ENCODE peak calls at places on chromosomes 3 and 15, in four cellular contexts. One of them, this sample, is unnamed.

GRCh38 chr3:161500057-161500836 is 3.6 kb downstream of the OTOL1 start:
- DNase-seq in HEK293T: no peak
- DNase-seq in stimulated activated CD8-positive, alpha-beta memory T cell treated with anti-CD3 and anti-CD28 coated beads, Interleukin-4, amount 100 ng/mL, for 24 hours: no peak
- DNase-seq in amygdala: no peak
- DNase-seq in this sample: no peak

GRCh38 chr3:49020335-49021212 is 1.3 kb upstream of the NDUFAF3 start:
- DNase-seq in amygdala: no peak
- DNase-seq in HEK293T: no peak
- DNase-seq in stimulated activated CD8-positive, alpha-beta memory T cell treated with anti-CD3 and anti-CD28 coated beads, Interleukin-4, amount 100 ng/mL, for 24 hours: peak
- DNase-seq in this sample: no peak

GRCh38 chr3:71581451-71581980 is 2.0 kb downstream of the FOXP1 start:
- DNase-seq in stimulated activated CD8-positive, alpha-beta memory T cell treated with anti-CD3 and anti-CD28 coated beads, Interleukin-4, amount 100 ng/mL, for 24 hours: peak
- DNase-seq in amygdala: no peak
- DNase-seq in HEK293T: peak
- DNase-seq in this sample: no peak

GRCh38 chr3:9884555-9885165 is 4.6 kb upstream of the CIDEC start:
- DNase-seq in HEK293T: no peak
- DNase-seq in stimulated activated CD8-positive, alpha-beta memory T cell treated with anti-CD3 and anti-CD28 coated beads, Interleukin-4, amount 100 ng/mL, for 24 hours: no peak
- DNase-seq in amygdala: no peak
- DNase-seq in this sample: no peak

GRCh38 chr15:66765478-66766281 is 63.6 kb downstream of the SMAD6 start:
- DNase-seq in amygdala: no peak
- DNase-seq in stimulated activated CD8-positive, alpha-beta memory T cell treated with anti-CD3 and anti-CD28 coated beads, Interleukin-4, amount 100 ng/mL, for 24 hours: no peak
- DNase-seq in HEK293T: no peak
- DNase-seq in this sample: no peak

GRCh38 chr3:72820405-72820804 is 27.8 kb downstream of the SHQ1 start:
- DNase-seq in stimulated activated CD8-positive, alpha-beta memory T cell treated with anti-CD3 and anti-CD28 coated beads, Interleukin-4, amount 100 ng/mL, for 24 hours: no peak
- DNase-seq in amygdala: no peak
- DNase-seq in HEK293T: no peak
- DNase-seq in this sample: peak

GRCh38 chr15:52247032-52247431 is 48.6 kb downstream of the MYO5C start:
- DNase-seq in amygdala: no peak
- DNase-seq in stimulated activated CD8-positive, alpha-beta memory T cell treated with anti-CD3 and anti-CD28 coated beads, Interleukin-4, amount 100 ng/mL, for 24 hours: no peak
- DNase-seq in HEK293T: no peak
- DNase-seq in this sample: no peak

GRCh38 chr15:62777657-62778056 is 264.9 kb upstream of the TPM1 start:
- DNase-seq in stimulated activated CD8-positive, alpha-beta memory T cell treated with anti-CD3 and anti-CD28 coated beads, Interleukin-4, amount 100 ng/mL, for 24 hours: no peak
- DNase-seq in HEK293T: no peak
- DNase-seq in amygdala: no peak
- DNase-seq in this sample: no peak

GRCh38 chr3:53696401-53697172 is 149.6 kb downstream of the CHDH start:
- DNase-seq in stimulated activated CD8-positive, alpha-beta memory T cell treated with anti-CD3 and anti-CD28 coated beads, Interleukin-4, amount 100 ng/mL, for 24 hours: no peak
- DNase-seq in amygdala: no peak
- DNase-seq in HEK293T: no peak
- DNase-seq in this sample: no peak

GRCh38 chr3:96017556-96017955 is 796.8 kb upstream of the EPHA6 start:
- DNase-seq in stimulated activated CD8-positive, alpha-beta memory T cell treated with anti-CD3 and anti-CD28 coated beads, Interleukin-4, amount 100 ng/mL, for 24 hours: no peak
- DNase-seq in HEK293T: no peak
- DNase-seq in amygdala: no peak
- DNase-seq in this sample: no peak

GRCh38 chr15:51311510-51311909 is 26.9 kb downstream of the CYP19A1 start:
- DNase-seq in amygdala: no peak
- DNase-seq in stimulated activated CD8-positive, alpha-beta memory T cell treated with anti-CD3 and anti-CD28 coated beads, Interleukin-4, amount 100 ng/mL, for 24 hours: no peak
- DNase-seq in HEK293T: no peak
- DNase-seq in this sample: no peak

GRCh38 chr3:121165397-121165837 is 257.4 kb downstream of the STXBP5L start:
- DNase-seq in stimulated activated CD8-positive, alpha-beta memory T cell treated with anti-CD3 and anti-CD28 coated beads, Interleukin-4, amount 100 ng/mL, for 24 hours: no peak
- DNase-seq in HEK293T: no peak
- DNase-seq in amygdala: no peak
- DNase-seq in this sample: no peak

GRCh38 chr3:181358555-181358954 is 353.2 kb upstream of the SOX2 start:
- DNase-seq in stimulated activated CD8-positive, alpha-beta memory T cell treated with anti-CD3 and anti-CD28 coated beads, Interleukin-4, amount 100 ng/mL, for 24 hours: no peak
- DNase-seq in HEK293T: no peak
- DNase-seq in amygdala: no peak
- DNase-seq in this sample: no peak

GRCh38 chr3:59367150-59367549 is 317.3 kb upstream of the CFAP20DC start:
- DNase-seq in HEK293T: peak
- DNase-seq in amygdala: no peak
- DNase-seq in stimulated activated CD8-positive, alpha-beta memory T cell treated with anti-CD3 and anti-CD28 coated beads, Interleukin-4, amount 100 ng/mL, for 24 hours: no peak
- DNase-seq in this sample: no peak

GRCh38 chr3:9669720-9670432 is 20.6 kb downstream of the MTMR14 start:
- DNase-seq in amygdala: no peak
- DNase-seq in HEK293T: no peak
- DNase-seq in stimulated activated CD8-positive, alpha-beta memory T cell treated with anti-CD3 and anti-CD28 coated beads, Interleukin-4, amount 100 ng/mL, for 24 hours: no peak
- DNase-seq in this sample: no peak

GRCh38 chr15:31551323-31551722 is 224.7 kb downstream of the KLF13 start:
- DNase-seq in stimulated activated CD8-positive, alpha-beta memory T cell treated with anti-CD3 and anti-CD28 coated beads, Interleukin-4, amount 100 ng/mL, for 24 hours: no peak
- DNase-seq in amygdala: no peak
- DNase-seq in HEK293T: no peak
- DNase-seq in this sample: no peak

GRCh38 chr15:88623061-88623460 is 1.9 kb downstream of the AEN start:
- DNase-seq in HEK293T: no peak
- DNase-seq in stimulated activated CD8-positive, alpha-beta memory T cell treated with anti-CD3 and anti-CD28 coated beads, Interleukin-4, amount 100 ng/mL, for 24 hours: no peak
- DNase-seq in amygdala: no peak
- DNase-seq in this sample: no peak

GRCh38 chr3:171169443-171169842 is 142.9 kb upstream of the SLC2A2 start:
- DNase-seq in amygdala: no peak
- DNase-seq in HEK293T: no peak
- DNase-seq in stimulated activated CD8-positive, alpha-beta memory T cell treated with anti-CD3 and anti-CD28 coated beads, Interleukin-4, amount 100 ng/mL, for 24 hours: no peak
- DNase-seq in this sample: no peak

GRCh38 chr3:8557298-8557697 is 55.7 kb downstream of the LMCD1 start:
- DNase-seq in HEK293T: no peak
- DNase-seq in amygdala: no peak
- DNase-seq in stimulated activated CD8-positive, alpha-beta memory T cell treated with anti-CD3 and anti-CD28 coated beads, Interleukin-4, amount 100 ng/mL, for 24 hours: no peak
- DNase-seq in this sample: no peak

GRCh38 chr3:37925157-37925556 is 63.5 kb downstream of the CTDSPL start:
- DNase-seq in HEK293T: no peak
- DNase-seq in stimulated activated CD8-positive, alpha-beta memory T cell treated with anti-CD3 and anti-CD28 coated beads, Interleukin-4, amount 100 ng/mL, for 24 hours: no peak
- DNase-seq in amygdala: no peak
- DNase-seq in this sample: no peak

GRCh38 chr15:77773003-77773402 is 140.3 kb upstream of the LINGO1 start:
- DNase-seq in HEK293T: no peak
- DNase-seq in amygdala: no peak
- DNase-seq in stimulated activated CD8-positive, alpha-beta memory T cell treated with anti-CD3 and anti-CD28 coated beads, Interleukin-4, amount 100 ng/mL, for 24 hours: no peak
- DNase-seq in this sample: no peak

GRCh38 chr3:56818156-56818985 is 16.6 kb upstream of the ARHGEF3 start:
- DNase-seq in HEK293T: no peak
- DNase-seq in stimulated activated CD8-positive, alpha-beta memory T cell treated with anti-CD3 and anti-CD28 coated beads, Interleukin-4, amount 100 ng/mL, for 24 hours: no peak
- DNase-seq in amygdala: no peak
- DNase-seq in this sample: no peak

GRCh38 chr15:45762726-45763125 is 127.9 kb downstream of the SQOR start:
- DNase-seq in amygdala: no peak
- DNase-seq in stimulated activated CD8-positive, alpha-beta memory T cell treated with anti-CD3 and anti-CD28 coated beads, Interleukin-4, amount 100 ng/mL, for 24 hours: no peak
- DNase-seq in HEK293T: no peak
- DNase-seq in this sample: no peak

GRCh38 chr3:173789530-173789929 is 392.0 kb downstream of the NLGN1 start:
- DNase-seq in HEK293T: no peak
- DNase-seq in stimulated activated CD8-positive, alpha-beta memory T cell treated with anti-CD3 and anti-CD28 coated beads, Interleukin-4, amount 100 ng/mL, for 24 hours: no peak
- DNase-seq in amygdala: no peak
- DNase-seq in this sample: no peak

GRCh38 chr15:78109156-78109555 is 16.8 kb downstream of the SH2D7 start:
- DNase-seq in stimulated activated CD8-positive, alpha-beta memory T cell treated with anti-CD3 and anti-CD28 coated beads, Interleukin-4, amount 100 ng/mL, for 24 hours: no peak
- DNase-seq in amygdala: no peak
- DNase-seq in HEK293T: no peak
- DNase-seq in this sample: no peak

GRCh38 chr3:23546186-23546585 is 259.6 kb upstream of the UBE2E1 start:
- DNase-seq in stimulated activated CD8-positive, alpha-beta memory T cell treated with anti-CD3 and anti-CD28 coated beads, Interleukin-4, amount 100 ng/mL, for 24 hours: no peak
- DNase-seq in HEK293T: no peak
- DNase-seq in amygdala: no peak
- DNase-seq in this sample: no peak

GRCh38 chr3:126926684-126927404 is 56.1 kb upstream of the PLXNA1 start:
- DNase-seq in HEK293T: no peak
- DNase-seq in amygdala: no peak
- DNase-seq in stimulated activated CD8-positive, alpha-beta memory T cell treated with anti-CD3 and anti-CD28 coated beads, Interleukin-4, amount 100 ng/mL, for 24 hours: no peak
- DNase-seq in this sample: peak

GRCh38 chr3:77296527-77296926 is 256.6 kb downstream of the ROBO2 start:
- DNase-seq in amygdala: no peak
- DNase-seq in HEK293T: no peak
- DNase-seq in stimulated activated CD8-positive, alpha-beta memory T cell treated with anti-CD3 and anti-CD28 coated beads, Interleukin-4, amount 100 ng/mL, for 24 hours: no peak
- DNase-seq in this sample: no peak

GRCh38 chr3:181712190-181712504 is 422 bp downstream of the SOX2 start:
- DNase-seq in amygdala: no peak
- DNase-seq in HEK293T: no peak
- DNase-seq in stimulated activated CD8-positive, alpha-beta memory T cell treated with anti-CD3 and anti-CD28 coated beads, Interleukin-4, amount 100 ng/mL, for 24 hours: no peak
- DNase-seq in this sample: no peak

GRCh38 chr3:107644631-107645030 is 121.9 kb downstream of the BBX start:
- DNase-seq in amygdala: no peak
- DNase-seq in stimulated activated CD8-positive, alpha-beta memory T cell treated with anti-CD3 and anti-CD28 coated beads, Interleukin-4, amount 100 ng/mL, for 24 hours: no peak
- DNase-seq in HEK293T: no peak
- DNase-seq in this sample: no peak

GRCh38 chr3:142896201-142896755 is 7.4 kb upstream of the PCOLCE2 start:
- DNase-seq in HEK293T: no peak
- DNase-seq in amygdala: no peak
- DNase-seq in stimulated activated CD8-positive, alpha-beta memory T cell treated with anti-CD3 and anti-CD28 coated beads, Interleukin-4, amount 100 ng/mL, for 24 hours: no peak
- DNase-seq in this sample: no peak